ENCODE peak calls at places on chromosomes 2 and 18, in nine cellular contexts. M is activated naive CD4-positive, alpha-beta T cell; V is GM18507; L is CD4-positive, alpha-beta T cell; Z is activated CD4-positive, CD25-positive, alpha-beta regulatory T cell; F is activated CD4-positive, alpha-beta T cell treated with anti-CD3 and anti-CD28 coated beads, Interleukin-2, amount 50 U/mL, for 24 hours; S is A172; D is astrocyte of the spinal cord; C is NCI-H1417 treated with DMSO at 0.1 percent for 48 hours. J is an unnamed sample.

GRCh38 chr2:184597571-184597980 is 753 bp upstream of the ZNF804A start:
- DNase-seq in F (no peak), V (no peak), L (no peak), D (peak), Z (no peak), M (no peak), S (peak), C (no peak), J (peak)

GRCh38 chr2:237680702-237681478 is 53.5 kb downstream of the LRRFIP1 start:
- DNase-seq in C (no peak), F (no peak), V (no peak), M (no peak), D (no peak), S (no peak), L (no peak), Z (no peak), J (no peak)

GRCh38 chr2:68632026-68632425 is 11.4 kb upstream of the PROKR1 start:
- DNase-seq in M (no peak), L (no peak), Z (no peak), V (no peak), C (no peak), F (no peak), S (no peak), D (no peak), J (no peak)

GRCh38 chr2:8800821-8801220 is 36.6 kb downstream of the KIDINS220 start:
- DNase-seq in D (no peak), L (no peak), Z (no peak), V (no peak), F (no peak), C (no peak), S (no peak), M (no peak), J (no peak)

GRCh38 chr2:221422516-221423211 is 149.4 kb downstream of the EPHA4 start:
- DNase-seq in V (no peak), L (no peak), D (peak), Z (no peak), C (no peak), M (no peak), F (no peak), S (no peak), J (no peak)

GRCh38 chr2:12824304-12824761 is 107.6 kb downstream of the TRIB2 start:
- DNase-seq in L (no peak), F (no peak), M (no peak), D (peak), V (no peak), S (peak), Z (no peak), C (no peak), J (no peak)

GRCh38 chr2:25586726-25587144 is 86.6 kb downstream of the DTNB start:
- DNase-seq in C (no peak), Z (no peak), V (no peak), D (peak), M (no peak), L (no peak), S (no peak), F (no peak), J (peak)

GRCh38 chr2:232525199-232525598 is 761 bp upstream of the CHRND start:
- DNase-seq in Z (no peak), S (no peak), L (no peak), V (no peak), D (no peak), C (no peak), F (no peak), M (no peak), J (no peak)

GRCh38 chr2:148680462-148680861 is 35.9 kb downstream of the EPC2 start:
- DNase-seq in C (no peak), S (no peak), L (no peak), F (no peak), D (peak), M (no peak), Z (no peak), V (no peak), J (no peak)

GRCh38 chr2:80238692-80239469 is 65.7 kb downstream of the LRRTM1 start:
- DNase-seq in S (peak), F (peak), Z (no peak), D (no peak), L (no peak), M (peak), V (no peak), C (no peak), J (no peak)

GRCh38 chr2:224930124-224930523 is 112.1 kb downstream of the DOCK10 start:
- DNase-seq in L (no peak), M (no peak), C (no peak), F (no peak), Z (no peak), D (no peak), S (no peak), V (no peak), J (no peak)

GRCh38 chr2:190267302-190267701 is 52.3 kb downstream of the HIBCH start:
- DNase-seq in L (no peak), D (peak), M (no peak), S (peak), F (no peak), Z (no peak), V (no peak), C (no peak), J (no peak)

GRCh38 chr2:77169426-77169825 is 352.8 kb downstream of the LRRTM4 start:
- DNase-seq in V (no peak), L (no peak), M (no peak), Z (no peak), F (no peak), D (no peak), C (no peak), S (no peak), J (no peak)

GRCh38 chr2:208280933-208281332 is 14.9 kb downstream of the PIKFYVE start:
- DNase-seq in D (peak), V (no peak), C (no peak), F (no peak), Z (no peak), M (no peak), S (peak), L (no peak), J (no peak)

GRCh38 chr18:67766930-67767329 is 250.4 kb upstream of the DSEL start:
- DNase-seq in Z (no peak), S (peak), F (no peak), D (peak), L (no peak), M (no peak), C (no peak), V (no peak), J (peak)

GRCh38 chr2:54710216-54710615 is 13.2 kb upstream of the EML6 start:
- DNase-seq in L (no peak), C (no peak), D (no peak), S (no peak), F (no peak), Z (no peak), V (no peak), M (no peak), J (no peak)

GRCh38 chr18:70600225-70600925 is 311.5 kb downstream of the SOCS6 start:
- DNase-seq in L (no peak), S (no peak), F (no peak), M (no peak), D (no peak), C (no peak), V (no peak), Z (no peak), J (no peak)